ENCODE peak calls at places on chromosomes 13 and 19, in six cellular contexts. One of them, this sample, is unnamed.
A peak's percentile ranks its signal among the peaks of the same experiment; 100 is the strongest.

GRCh38 chr19:41876847-41877489 is at the start of gene CD79A:
- DNase-seq in OCI-LY7: peak; percentile 99
- DNase-seq in cerebellar nuclear complex: no peak
- DNase-seq in activated CD4-positive, CD25-positive, alpha-beta regulatory T cell: peak; percentile 18
- DNase-seq in SK-MEL-5: no peak
- DNase-seq in foreskin melanocyte: no peak
- DNase-seq in this sample: no peak

GRCh38 chr19:38924383-38924782 is 6.2 kb downstream of the SARS2 start:
- DNase-seq in OCI-LY7: no peak
- DNase-seq in cerebellar nuclear complex: no peak
- DNase-seq in activated CD4-positive, CD25-positive, alpha-beta regulatory T cell: no peak
- DNase-seq in SK-MEL-5: no peak
- DNase-seq in foreskin melanocyte: no peak
- DNase-seq in this sample: no peak

GRCh38 chr13:36612242-36612641 is 61.6 kb upstream of the SERTM1 start:
- DNase-seq in OCI-LY7: no peak
- DNase-seq in cerebellar nuclear complex: no peak
- DNase-seq in activated CD4-positive, CD25-positive, alpha-beta regulatory T cell: no peak
- DNase-seq in SK-MEL-5: no peak
- DNase-seq in foreskin melanocyte: no peak
- DNase-seq in this sample: no peak

GRCh38 chr19:55668603-55669348 is 6.2 kb upstream of the EPN1 start:
- DNase-seq in OCI-LY7: no peak
- DNase-seq in cerebellar nuclear complex: no peak
- DNase-seq in activated CD4-positive, CD25-positive, alpha-beta regulatory T cell: no peak
- DNase-seq in SK-MEL-5: no peak
- DNase-seq in foreskin melanocyte: no peak
- DNase-seq in this sample: no peak

GRCh38 chr13:40401911-40402776 is 264.3 kb downstream of the FOXO1 start:
- DNase-seq in OCI-LY7: peak; percentile 67
- DNase-seq in cerebellar nuclear complex: no peak
- DNase-seq in activated CD4-positive, CD25-positive, alpha-beta regulatory T cell: peak; percentile 4
- DNase-seq in SK-MEL-5: peak; percentile 92
- DNase-seq in foreskin melanocyte: peak; percentile 92
- DNase-seq in this sample: peak; percentile 98

GRCh38 chr13:109207618-109208017 is 578.2 kb downstream of the MYO16 start:
- DNase-seq in OCI-LY7: no peak
- DNase-seq in cerebellar nuclear complex: no peak
- DNase-seq in activated CD4-positive, CD25-positive, alpha-beta regulatory T cell: no peak
- DNase-seq in SK-MEL-5: no peak
- DNase-seq in foreskin melanocyte: no peak
- DNase-seq in this sample: no peak

GRCh38 chr13:37966266-37966665 is 96.7 kb upstream of the TRPC4 start:
- DNase-seq in OCI-LY7: no peak
- DNase-seq in cerebellar nuclear complex: no peak
- DNase-seq in activated CD4-positive, CD25-positive, alpha-beta regulatory T cell: no peak
- DNase-seq in SK-MEL-5: no peak
- DNase-seq in foreskin melanocyte: no peak
- DNase-seq in this sample: no peak

GRCh38 chr13:47816835-47817234 is 184.2 kb downstream of the SUCLA2 start:
- DNase-seq in OCI-LY7: no peak
- DNase-seq in cerebellar nuclear complex: no peak
- DNase-seq in activated CD4-positive, CD25-positive, alpha-beta regulatory T cell: no peak
- DNase-seq in SK-MEL-5: no peak
- DNase-seq in foreskin melanocyte: no peak
- DNase-seq in this sample: no peak

GRCh38 chr19:16301999-16302694 is 22.5 kb upstream of the KLF2 start:
- DNase-seq in OCI-LY7: peak; percentile 90
- DNase-seq in cerebellar nuclear complex: no peak
- DNase-seq in activated CD4-positive, CD25-positive, alpha-beta regulatory T cell: no peak
- DNase-seq in SK-MEL-5: no peak
- DNase-seq in foreskin melanocyte: no peak
- DNase-seq in this sample: peak; percentile 68

GRCh38 chr13:30142502-30143211 is 164.7 kb downstream of the KATNAL1 start:
- DNase-seq in OCI-LY7: no peak
- DNase-seq in cerebellar nuclear complex: no peak
- DNase-seq in activated CD4-positive, CD25-positive, alpha-beta regulatory T cell: no peak
- DNase-seq in SK-MEL-5: peak; percentile 80
- DNase-seq in foreskin melanocyte: peak; percentile 86
- DNase-seq in this sample: peak; percentile 98

GRCh38 chr19:6529937-6530384 is 865 bp upstream of the TNFSF9 start:
- DNase-seq in OCI-LY7: no peak
- DNase-seq in cerebellar nuclear complex: no peak
- DNase-seq in activated CD4-positive, CD25-positive, alpha-beta regulatory T cell: no peak
- DNase-seq in SK-MEL-5: no peak
- DNase-seq in foreskin melanocyte: no peak
- DNase-seq in this sample: no peak

GRCh38 chr19:3470500-3471128 is 9.7 kb downstream of the SMIM24 start:
- DNase-seq in OCI-LY7: no peak
- DNase-seq in cerebellar nuclear complex: no peak
- DNase-seq in activated CD4-positive, CD25-positive, alpha-beta regulatory T cell: no peak
- DNase-seq in SK-MEL-5: no peak
- DNase-seq in foreskin melanocyte: no peak
- DNase-seq in this sample: no peak

GRCh38 chr13:45807520-45808099 is 43.9 kb downstream of the SIAH3 start:
- DNase-seq in OCI-LY7: peak; percentile 36
- DNase-seq in cerebellar nuclear complex: no peak
- DNase-seq in activated CD4-positive, CD25-positive, alpha-beta regulatory T cell: no peak
- DNase-seq in SK-MEL-5: peak; percentile 82
- DNase-seq in foreskin melanocyte: peak; percentile 57
- DNase-seq in this sample: peak; percentile 57

GRCh38 chr13:27665761-27666160 is 44.1 kb downstream of the POLR1D start:
- DNase-seq in OCI-LY7: no peak
- DNase-seq in cerebellar nuclear complex: no peak
- DNase-seq in activated CD4-positive, CD25-positive, alpha-beta regulatory T cell: no peak
- DNase-seq in SK-MEL-5: no peak
- DNase-seq in foreskin melanocyte: no peak
- DNase-seq in this sample: no peak

GRCh38 chr13:106382569-106382968 is 152.9 kb downstream of the EFNB2 start:
- DNase-seq in OCI-LY7: no peak
- DNase-seq in cerebellar nuclear complex: no peak
- DNase-seq in activated CD4-positive, CD25-positive, alpha-beta regulatory T cell: no peak
- DNase-seq in SK-MEL-5: peak; percentile 10
- DNase-seq in foreskin melanocyte: no peak
- DNase-seq in this sample: no peak

GRCh38 chr13:33174491-33174890 is 111.1 kb downstream of the STARD13 start:
- DNase-seq in OCI-LY7: no peak
- DNase-seq in cerebellar nuclear complex: no peak
- DNase-seq in activated CD4-positive, CD25-positive, alpha-beta regulatory T cell: no peak
- DNase-seq in SK-MEL-5: no peak
- DNase-seq in foreskin melanocyte: no peak
- DNase-seq in this sample: no peak

GRCh38 chr13:107348931-107349330 is 781.0 kb upstream of the ARGLU1 start:
- DNase-seq in OCI-LY7: no peak
- DNase-seq in cerebellar nuclear complex: no peak
- DNase-seq in activated CD4-positive, CD25-positive, alpha-beta regulatory T cell: no peak
- DNase-seq in SK-MEL-5: no peak
- DNase-seq in foreskin melanocyte: no peak
- DNase-seq in this sample: peak; percentile 3

GRCh38 chr13:55948175-55948574 is 1192.5 kb upstream of the PRR20A start:
- DNase-seq in OCI-LY7: no peak
- DNase-seq in cerebellar nuclear complex: no peak
- DNase-seq in activated CD4-positive, CD25-positive, alpha-beta regulatory T cell: no peak
- DNase-seq in SK-MEL-5: no peak
- DNase-seq in foreskin melanocyte: no peak
- DNase-seq in this sample: no peak

GRCh38 chr19:53873451-53874383 is 6.0 kb downstream of the MYADM start:
- DNase-seq in OCI-LY7: no peak
- DNase-seq in cerebellar nuclear complex: no peak
- DNase-seq in activated CD4-positive, CD25-positive, alpha-beta regulatory T cell: no peak
- DNase-seq in SK-MEL-5: no peak
- DNase-seq in foreskin melanocyte: no peak
- DNase-seq in this sample: no peak

GRCh38 chr19:41528106-41528505 is 47.9 kb upstream of the CEACAM21 start:
- DNase-seq in OCI-LY7: no peak
- DNase-seq in cerebellar nuclear complex: no peak
- DNase-seq in activated CD4-positive, CD25-positive, alpha-beta regulatory T cell: no peak
- DNase-seq in SK-MEL-5: no peak
- DNase-seq in foreskin melanocyte: no peak
- DNase-seq in this sample: no peak

GRCh38 chr19:3881272-3882040 is 971 bp downstream of the ATCAY start:
- DNase-seq in OCI-LY7: no peak
- DNase-seq in cerebellar nuclear complex: no peak
- DNase-seq in activated CD4-positive, CD25-positive, alpha-beta regulatory T cell: no peak
- DNase-seq in SK-MEL-5: no peak
- DNase-seq in foreskin melanocyte: no peak
- DNase-seq in this sample: no peak

GRCh38 chr19:29040951-29041350 is 172.0 kb downstream of the UQCRFS1 start:
- DNase-seq in OCI-LY7: no peak
- DNase-seq in cerebellar nuclear complex: no peak
- DNase-seq in activated CD4-positive, CD25-positive, alpha-beta regulatory T cell: no peak
- DNase-seq in SK-MEL-5: no peak
- DNase-seq in foreskin melanocyte: no peak
- DNase-seq in this sample: no peak

GRCh38 chr19:13621413-13621812 is 115.1 kb upstream of the CACNA1A start:
- DNase-seq in OCI-LY7: peak; percentile 14
- DNase-seq in cerebellar nuclear complex: no peak
- DNase-seq in activated CD4-positive, CD25-positive, alpha-beta regulatory T cell: no peak
- DNase-seq in SK-MEL-5: peak; percentile 87
- DNase-seq in foreskin melanocyte: peak; percentile 99
- DNase-seq in this sample: peak; percentile 95

GRCh38 chr19:8486661-8487136 is 15.7 kb downstream of the PRAM1 start:
- DNase-seq in OCI-LY7: no peak
- DNase-seq in cerebellar nuclear complex: no peak
- DNase-seq in activated CD4-positive, CD25-positive, alpha-beta regulatory T cell: no peak
- DNase-seq in SK-MEL-5: no peak
- DNase-seq in foreskin melanocyte: no peak
- DNase-seq in this sample: no peak

This sample was measured in astrocyte of the spinal cord.